ENCODE peak calls at places on chromosome 7, in four cellular contexts. J is brain microvascular endothelial cell, C is right lobe of liver, W is astrocyte. I is an unnamed sample. For H3K36me3, the result is how much of the 10 kb centered on the place peaks cover.

GRCh38 chr7:25389489-25390106 is 161.3 kb upstream of the NPVF start:
- DNase-seq in J (peak), C (no peak), W (peak), I (no peak)

GRCh38 chr7:132045481-132045980 is 489.1 kb upstream of the PODXL start:
- DNase-seq in J (no peak), C (no peak), W (no peak), I (no peak)

GRCh38 chr7:71785216-71785615 is 626.9 kb downstream of the CALN1 start:
- DNase-seq in W (no peak), C (no peak), J (no peak), I (no peak)

GRCh38 chr7:98628916-98629525 is 11.9 kb downstream of the NPTX2 start:
- DNase-seq in C (no peak), J (no peak), W (no peak), I (no peak)

GRCh38 chr7:47778153-47778661 is 170.1 kb downstream of the PKD1L1 start:
- DNase-seq in C (no peak), W (peak), J (no peak), I (no peak)

GRCh38 chr7:47326220-47326619 is 255.7 kb downstream of the TNS3 start:
- DNase-seq in J (peak), C (no peak), W (peak), I (no peak)

GRCh38 chr7:126605553-126605952 is 647.2 kb downstream of the GRM8 start:
- DNase-seq in J (no peak), C (no peak), W (no peak), I (no peak)

GRCh38 chr7:98329100-98329871 is 47.8 kb downstream of the BRI3 start:
- DNase-seq in J (peak), C (no peak), W (peak), I (no peak)

GRCh38 chr7:32299133-32299702 is 191.0 kb downstream of the LSM5 start:
- DNase-seq in J (no peak), C (no peak), W (no peak), I (no peak)

DNA sequence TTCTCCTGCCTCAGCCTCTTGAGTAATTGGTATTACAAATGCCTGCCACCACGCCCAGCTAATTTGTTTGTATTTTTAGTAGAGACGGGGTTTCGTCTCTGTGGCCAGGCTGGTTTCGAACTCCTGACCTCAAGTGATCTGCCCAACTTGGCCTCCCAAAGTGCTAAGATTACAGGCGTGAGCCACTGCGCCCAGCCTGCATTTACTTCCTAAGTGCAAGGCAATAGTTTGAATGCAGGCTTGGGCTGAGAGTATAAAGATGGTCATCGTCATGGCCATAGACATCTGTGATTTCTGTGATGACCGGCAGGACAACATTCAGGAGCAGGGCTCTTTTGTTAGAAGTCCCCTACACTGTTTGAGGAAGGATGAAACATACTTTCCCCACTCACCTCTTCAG is 393.9 kb upstream of the SHH start:
- DNase-seq in J (no peak), C (no peak), W (no peak), I (no peak)
- H3K36me3 ChIP-seq in J (under half), C (under half), W (under half), I (under half)

DNA sequence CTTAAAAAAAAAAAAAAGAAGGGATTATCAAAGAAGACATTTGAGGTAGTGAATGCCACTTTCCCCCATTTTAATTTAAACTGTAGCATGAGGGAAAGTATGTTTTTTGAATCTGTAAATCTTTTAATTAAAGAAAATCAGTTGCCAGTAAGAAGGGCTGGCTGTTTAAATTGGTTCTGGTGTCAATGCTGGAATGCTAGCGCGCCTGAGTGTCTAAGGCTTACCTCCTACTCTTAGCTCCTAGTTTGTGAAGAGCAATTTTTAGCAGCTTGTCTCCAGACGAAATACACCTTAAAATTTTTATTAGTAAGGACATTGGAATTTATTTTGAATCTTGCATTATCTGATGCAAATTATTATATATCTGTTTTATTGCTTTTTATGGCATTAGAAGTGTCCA is 54.1 kb downstream of the UBE3C start:
- DNase-seq in W (no peak), J (no peak), C (no peak), I (no peak)
- H3K36me3 ChIP-seq in W (under half), J (half or more), C (under half), I (half or more)

DNA sequence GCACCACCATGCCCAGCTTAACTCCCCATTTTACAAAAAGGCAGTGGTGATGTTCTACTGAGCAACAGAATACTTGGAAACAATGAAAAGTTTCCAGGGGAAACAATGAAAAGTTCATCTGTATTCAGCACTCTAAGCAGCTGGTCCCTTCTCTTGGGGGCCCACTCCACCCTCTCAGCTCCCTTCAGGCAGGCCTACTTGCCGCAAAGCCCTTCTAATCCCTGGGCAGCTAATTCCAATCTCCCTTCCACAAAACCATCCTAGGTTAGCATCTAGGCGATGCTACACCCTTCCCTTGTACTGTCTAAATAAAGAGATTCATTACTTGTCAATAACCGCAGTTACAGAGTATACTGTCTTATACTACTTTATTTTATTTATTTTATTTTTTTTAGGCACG is 79.1 kb downstream of the SPDYE5 start:
- DNase-seq in C (no peak), W (no peak), J (no peak), I (no peak)
- H3K36me3 ChIP-seq in C (under half), W (under half), J (under half), I (half or more)

DNA sequence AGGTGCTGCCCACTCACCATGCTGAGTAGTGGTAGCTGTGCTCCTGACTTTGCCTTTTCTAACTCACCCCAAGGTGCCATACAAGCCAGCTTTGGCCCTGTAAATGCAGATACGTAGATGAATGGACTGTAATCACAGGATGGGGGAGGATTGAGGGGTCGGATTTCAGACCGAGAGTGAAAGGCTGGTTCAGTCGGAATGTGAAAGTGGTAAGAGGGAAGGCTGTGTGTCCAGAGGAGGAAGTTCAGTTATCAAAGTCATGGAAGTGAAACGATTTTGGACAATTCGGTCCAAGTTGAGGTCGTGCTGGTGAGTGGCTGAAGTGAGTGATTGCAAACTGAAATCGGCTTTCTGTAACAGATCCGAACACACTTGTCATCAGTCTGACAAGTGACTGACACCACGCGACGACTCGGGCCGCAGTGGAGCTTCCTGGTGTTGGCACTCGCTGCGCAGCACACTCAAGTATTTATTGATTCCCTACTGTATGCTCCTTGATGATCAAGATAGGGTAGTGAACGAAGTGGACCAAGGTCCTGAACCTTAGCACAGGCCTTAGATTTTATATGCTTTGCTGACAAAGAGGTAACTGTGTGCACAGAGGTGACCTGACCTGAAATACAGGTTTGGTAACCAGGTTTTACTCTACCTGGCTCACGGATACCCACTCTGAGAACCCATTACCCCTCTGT is 10.5 kb downstream of the ZNF282 start:
- DNase-seq in W (no peak), C (no peak), J (no peak), I (no peak)
- H3K36me3 ChIP-seq in W (half or more), C (half or more), J (half or more), I (half or more)

DNA sequence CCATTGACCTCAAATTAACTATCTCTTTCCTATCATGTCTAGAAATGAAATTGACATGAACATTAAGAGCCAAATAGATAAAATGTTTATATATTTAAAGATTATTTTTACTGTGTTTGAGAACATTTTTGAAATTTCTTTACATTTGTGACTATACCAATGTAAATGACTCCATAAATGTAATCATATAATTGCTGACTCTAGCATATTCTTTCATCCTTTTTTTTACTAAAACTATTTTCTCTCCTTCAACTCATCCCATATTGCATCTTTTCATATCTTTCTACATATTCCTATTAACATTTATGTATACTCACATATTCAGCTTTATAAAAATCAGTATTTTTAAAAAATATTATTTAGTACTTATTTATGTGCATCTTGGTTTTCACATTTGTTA is 16.9 kb downstream of the TMEM106B start:
- DNase-seq in W (no peak), C (no peak), J (no peak), I (no peak)
- H3K36me3 ChIP-seq in W (under half), C (under half), J (under half), I (under half)

GRCh38 chr7:134819401-134819800 is 40.0 kb downstream of the CALD1 start:
- DNase-seq in J (no peak), C (no peak), W (no peak), I (no peak)
- H3K36me3 ChIP-seq in J (under half), C (under half), W (under half), I (under half)

GRCh38 chr7:74515276-74515675 is 61.6 kb downstream of the GTF2IRD1 start:
- DNase-seq in C (no peak), J (no peak), W (no peak), I (no peak)
- H3K36me3 ChIP-seq in C (under half), J (under half), W (under half), I (under half)